ENCODE peak calls at places on chromosomes 2 and 18, in five cellular contexts. X, R, P, O and Y are unnamed samples.

GRCh38 chr2:66490588-66491001 is 55.7 kb downstream of the MEIS1 start:
- DNase-seq in X (no peak), R (no peak), P (no peak), O (no peak), Y (no peak)

GRCh38 chr2:98821629-98822135 is 90.8 kb upstream of the MGAT4A start:
- DNase-seq in X (no peak), R (no peak), P (no peak), O (no peak), Y (no peak)

GRCh38 chr2:101961287-101962242 is 30.2 kb upstream of the IL1R2 start:
- DNase-seq in X (peak; percentile 88), R (peak; percentile 41), P (peak; percentile 87), O (peak; percentile 68), Y (peak; percentile 91)

GRCh38 chr2:101063352-101063751 is 61.3 kb downstream of the RPL31 start:
- DNase-seq in X (no peak), R (no peak), P (no peak), O (no peak), Y (no peak)

GRCh38 chr18:39485696-39486095 is 1920.1 kb upstream of the CELF4 start:
- DNase-seq in X (no peak), R (no peak), P (no peak), O (no peak), Y (no peak)

GRCh38 chr2:113879457-113879856 is 10.4 kb upstream of the ACTR3 start:
- DNase-seq in X (no peak), R (no peak), P (no peak), O (no peak), Y (no peak)

GRCh38 chr2:181786371-181787228 is 104.9 kb upstream of the ITPRID2 start:
- DNase-seq in X (no peak), R (no peak), P (no peak), O (no peak), Y (no peak)

GRCh38 chr2:10346929-10347558 is 44.3 kb downstream of the HPCAL1 start:
- DNase-seq in X (no peak), R (no peak), P (no peak), O (no peak), Y (peak; percentile 34)

GRCh38 chr18:49207373-49207772 is 253.1 kb downstream of the DYM start:
- DNase-seq in X (no peak), R (no peak), P (no peak), O (no peak), Y (no peak)

GRCh38 chr2:105746177-105747080 is 1.7 kb downstream of the NCK2 start:
- DNase-seq in X (peak; percentile 27), R (peak; percentile 91), P (peak; percentile 40), O (peak; percentile 89), Y (peak; percentile 69)

GRCh38 chr2:186325827-186326535 is 160.1 kb upstream of the ZC3H15 start:
- DNase-seq in X (no peak), R (no peak), P (no peak), O (no peak), Y (no peak)
- H3K27ac ChIP-seq in X (no peak overlapping the region), R (no peak overlapping the region), P (no peak overlapping the region), O (no peak overlapping the region), Y (no peak overlapping the region)

GRCh38 chr2:32948266-32948665 is 1.5 kb downstream of the LTBP1 start:
- DNase-seq in X (no peak), R (no peak), P (no peak), O (no peak), Y (no peak)

GRCh38 chr2:32947076-32947483 is 327 bp downstream of the LTBP1 start:
- DNase-seq in X (peak; percentile 26), R (peak; percentile 22), P (no peak), O (peak; percentile 25), Y (peak; percentile 45)

GRCh38 chr2:32945286-32945685 is 1.5 kb upstream of the LTBP1 start:
- DNase-seq in X (no peak), R (no peak), P (no peak), O (no peak), Y (no peak)

GRCh38 chr2:32947484-32948143 is 861 bp downstream of the LTBP1 start:
- DNase-seq in X (peak; percentile 31), R (peak; percentile 52), P (peak; percentile 20), O (peak; percentile 74), Y (no peak)

DNA sequence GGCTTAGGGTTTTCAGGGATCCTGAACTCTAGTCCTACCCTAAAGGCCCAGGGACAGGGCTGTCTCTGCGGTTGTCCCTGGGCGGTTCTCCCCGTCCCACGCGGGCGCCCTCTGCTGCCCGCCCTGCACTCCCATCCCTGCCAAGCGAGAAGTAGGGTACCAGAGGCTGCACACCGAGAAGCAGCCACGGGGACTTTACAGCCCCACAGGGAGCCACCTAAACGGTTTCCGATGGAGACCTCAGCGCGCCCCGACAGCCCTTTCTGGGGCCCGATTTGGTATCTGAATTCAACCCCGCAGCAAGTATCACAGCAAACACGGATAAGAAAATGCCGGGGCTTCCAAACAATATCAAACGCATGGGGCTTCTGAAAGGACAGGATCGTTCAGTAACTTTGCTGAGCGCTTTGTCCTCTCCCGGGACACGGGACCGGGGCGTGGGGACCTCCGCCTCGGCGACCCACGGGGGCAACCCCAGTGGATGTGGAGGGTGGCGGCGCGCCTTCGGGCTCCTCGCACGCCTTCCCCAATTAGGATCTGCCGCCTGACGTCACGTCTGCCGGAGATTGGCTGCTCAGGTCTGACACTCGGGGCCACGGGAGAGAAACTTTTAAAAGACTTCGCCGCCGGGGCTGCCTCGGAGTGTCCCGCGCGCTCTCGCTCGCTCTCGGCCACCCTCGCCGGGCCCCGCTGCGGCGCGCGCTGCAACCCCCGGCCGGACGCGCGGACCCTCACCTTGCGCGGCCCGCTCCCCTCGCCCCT is at the start of gene LTBP1:
- DNase-seq in X (peak; percentile 74), R (peak; percentile 68), P (peak; percentile 54), O (peak; percentile 84), Y (peak; percentile 78)
- TF ChIP-seq POLR2A in X (peak; percentile 70), R (no peak), P (no peak), O (peak; percentile 18), Y (no peak)

GRCh38 chr2:233456934-233457333 is 102.6 kb downstream of the DGKD start:
- DNase-seq in X (no peak), R (no peak), P (peak; percentile 11), O (no peak), Y (no peak)
- H3K36me3 ChIP-seq in X (no peaks in the 10 kb centered on the region), R (no peaks in the 10 kb centered on the region), P (no peaks in the 10 kb centered on the region), O (peaks cover 54% of the 10 kb centered on the region), Y (peaks cover 26% of the 10 kb centered on the region)

GRCh38 chr18:63936932-63937393 is 12.1 kb upstream of the HMSD start:
- DNase-seq in X (no peak), R (no peak), P (no peak), O (no peak), Y (no peak)
- H3K27ac ChIP-seq in X (no peak overlapping the region), R (no peak overlapping the region), P (no peak overlapping the region), O (no peak overlapping the region), Y (no peak overlapping the region)

DNA sequence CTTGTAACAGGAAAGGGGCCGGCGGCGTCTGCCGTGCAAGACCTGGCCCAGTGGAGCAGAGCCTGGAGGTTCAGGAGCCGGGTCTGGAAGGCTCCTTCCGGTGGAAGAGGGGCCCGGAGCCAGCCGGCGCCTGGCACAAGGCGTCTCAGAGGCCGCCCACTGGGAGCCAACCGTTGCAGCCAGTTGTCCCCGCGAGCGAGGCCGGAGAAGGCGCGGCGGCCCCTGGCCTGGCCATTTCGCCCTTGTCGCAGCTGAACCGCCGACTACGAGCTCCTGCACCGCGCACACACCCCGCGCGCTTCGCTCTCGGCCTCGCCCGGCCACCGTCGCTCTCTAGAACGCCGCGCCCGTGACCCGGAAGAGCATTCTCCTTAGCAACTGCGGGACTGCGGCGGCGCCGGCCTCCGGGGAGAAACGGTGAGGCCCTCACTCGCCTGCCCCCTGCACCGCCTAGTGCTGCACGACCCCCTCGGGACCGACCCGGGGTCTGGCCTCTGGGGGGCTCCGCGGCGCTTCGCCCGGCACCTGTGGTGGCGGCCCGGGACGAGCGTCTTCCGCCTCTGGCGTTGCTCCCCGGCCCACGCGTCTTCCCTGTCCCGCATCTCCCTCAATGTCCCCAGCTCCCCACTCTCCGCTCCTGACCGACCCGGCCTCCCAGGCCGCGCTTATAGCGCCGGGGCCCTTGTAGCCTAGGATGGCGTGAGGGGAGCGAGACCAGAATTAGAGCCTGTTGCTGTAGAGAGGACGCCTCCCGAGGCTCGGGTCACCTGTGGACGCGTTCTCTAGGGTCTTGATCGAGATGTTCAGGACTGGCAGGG is at the start of gene DIS3L2:
- DNase-seq in X (peak; percentile 72), R (peak; percentile 89), P (peak; percentile 78), O (peak; percentile 85), Y (peak; percentile 83)
- TF ChIP-seq POLR2A in X (peak; percentile 44), R (peak; percentile 73), P (peak; percentile 52), O (peak; percentile 59), Y (peak; percentile 48)